ENCODE peak calls at places on chromosomes 5 and 9, in six cellular contexts. I is WTC11, K is gastrocnemius medialis, T is HL-60, J is neural crest cell, G is B cell. D is an unnamed sample.

GRCh38 chr5:139747583-139748504 is 47.8 kb upstream of the PSD2 start:
- DNase-seq in I (peak), K (no peak), T (no peak), J (peak), G (peak), D (peak)

GRCh38 chr9:91837982-91838731 is 111.9 kb downstream of the ROR2 start:
- DNase-seq in I (no peak), K (no peak), T (no peak), J (no peak), G (no peak), D (no peak)

GRCh38 chr5:5781335-5781734 is 358.9 kb downstream of the ICE1 start:
- DNase-seq in I (no peak), K (no peak), T (no peak), J (no peak), G (no peak), D (no peak)

GRCh38 chr5:33936381-33937016 is at the start of gene RXFP3:
- DNase-seq in I (no peak), K (no peak), T (no peak), J (no peak), G (no peak), D (no peak)

GRCh38 chr9:93096131-93096802 is at the start of gene CARD19:
- DNase-seq in I (peak), K (peak), T (no peak), J (no peak), G (peak), D (no peak)

GRCh38 chr5:141852448-141852847 is 25.8 kb downstream of the PCDH1 start:
- DNase-seq in I (no peak), K (no peak), T (no peak), J (no peak), G (no peak), D (no peak)

GRCh38 chr9:88230612-88231011 is 92.3 kb upstream of the SPATA31C2 start:
- DNase-seq in I (no peak), K (no peak), T (no peak), J (no peak), G (no peak), D (no peak)

GRCh38 chr5:143094087-143094511 is 309.4 kb downstream of the NR3C1 start:
- DNase-seq in I (peak), K (no peak), T (no peak), J (peak), G (no peak), D (no peak)

GRCh38 chr5:90645024-90645610 is 86.5 kb downstream of the ADGRV1 start:
- DNase-seq in I (peak), K (no peak), T (no peak), J (no peak), G (no peak), D (no peak)

GRCh38 chr5:50965621-50966362 is 299.4 kb downstream of the PARP8 start:
- DNase-seq in I (peak), K (no peak), T (no peak), J (peak), G (no peak), D (no peak)

DNA sequence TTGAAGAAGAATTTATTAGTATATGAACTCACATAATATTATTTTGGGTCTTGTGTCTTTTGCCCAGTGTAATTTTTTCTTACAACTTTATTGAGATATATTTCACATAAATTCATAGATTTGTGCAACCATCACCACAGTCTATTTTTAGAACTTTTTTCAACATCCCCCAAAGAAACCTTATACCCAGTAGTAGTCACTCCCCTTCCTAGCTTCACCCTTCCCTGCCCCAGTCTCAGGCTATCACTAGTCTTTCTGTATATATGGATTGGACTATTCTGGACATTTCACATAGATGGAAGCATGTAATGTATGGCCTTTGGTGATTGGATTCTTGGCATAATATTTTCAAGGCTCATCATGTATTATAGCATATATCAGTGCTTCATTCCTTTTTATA is 67.8 kb downstream of the MAN2A1 start:
- DNase-seq in I (no peak), K (no peak), T (no peak), J (no peak), G (no peak), D (no peak)
- TF ChIP-seq CTCF in I (no peak), K (no peak), T (no peak), J (no peak), G (no peak), D (no peak)

DNA sequence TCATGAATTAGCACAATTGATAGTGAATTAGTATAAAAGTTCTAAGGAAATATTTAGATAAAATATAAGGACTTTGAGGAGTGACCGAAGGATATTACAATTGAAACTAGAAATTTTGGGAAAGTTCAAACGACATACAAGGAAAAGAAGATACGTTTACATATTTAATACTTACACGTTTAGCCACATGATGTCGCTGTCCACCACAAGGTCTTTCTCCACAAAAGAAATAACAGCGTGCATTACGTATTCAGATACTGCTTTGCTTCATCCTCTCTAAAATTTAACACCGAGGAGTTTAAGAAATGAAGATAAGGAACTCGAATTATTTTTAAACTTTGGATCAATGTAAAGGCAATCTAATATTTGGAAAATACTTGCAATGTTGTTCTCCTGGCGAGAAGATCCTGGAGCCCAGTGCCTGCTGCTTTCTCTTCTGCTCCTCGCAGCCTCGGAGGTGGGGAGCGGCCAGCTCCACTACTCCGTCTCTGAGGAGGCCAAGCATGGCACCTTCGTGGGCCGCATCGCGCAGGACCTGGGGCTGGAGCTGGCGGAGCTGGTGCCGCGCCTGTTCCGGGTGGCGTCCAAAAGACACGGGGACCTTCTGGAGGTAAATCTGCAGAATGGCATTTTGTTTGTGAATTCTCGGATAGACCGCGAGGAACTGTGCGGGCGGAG is at the start of gene PCDHA3:
- DNase-seq in I (no peak), K (no peak), T (no peak), J (no peak), G (no peak), D (no peak)
- TF ChIP-seq CTCF in I (no peak), K (peak), T (no peak), J (no peak), G (no peak), D (no peak)

DNA sequence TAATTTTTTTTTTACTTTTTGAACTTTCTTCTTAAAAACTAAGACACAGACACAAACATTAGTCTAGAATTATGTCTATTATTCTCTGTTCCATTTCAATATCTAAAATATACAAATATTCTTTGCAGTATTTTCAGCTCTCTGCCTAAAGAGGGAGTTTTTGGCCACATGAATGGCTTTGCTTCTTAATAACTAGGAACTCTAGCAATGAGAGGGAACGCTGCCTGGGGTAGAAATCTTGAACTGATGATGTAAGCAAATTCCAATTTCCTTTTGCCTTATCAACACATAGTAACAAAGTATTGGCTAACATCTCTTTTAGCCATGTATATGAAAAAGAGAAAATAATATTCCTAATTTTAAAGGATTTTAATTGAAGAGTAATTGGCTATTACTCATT is 51.9 kb downstream of the SLC25A46 start:
- DNase-seq in I (no peak), K (no peak), T (no peak), J (no peak), G (no peak), D (no peak)
- TF ChIP-seq CTCF in I (no peak), K (no peak), T (no peak), J (no peak), G (no peak), D (no peak)

GRCh38 chr9:37800631-37801286 is at the start of gene DCAF10:
- DNase-seq in I (peak), K (peak), T (peak), J (peak), G (peak), D (peak)
- TF ChIP-seq CTCF in I (no peak), K (no peak), T (no peak), J (no peak), G (no peak), D (no peak)

D was measured in GM10248.